ENCODE peak calls at places on chromosomes 7 and 10, in five cellular contexts. E, D, Y, A and T are unnamed samples.

GRCh38 chr10:128029280-128029618 is 97.0 kb downstream of the MKI67 start:
- DNase-seq in E (no peak), D (no peak), Y (no peak), A (no peak), T (no peak)

GRCh38 chr7:73557397-73558257 is at the start of gene BCL7B:
- DNase-seq in E (peak), D (peak), Y (peak), A (peak), T (peak)

GRCh38 chr7:36112969-36113368 is 40.1 kb upstream of the EEPD1 start:
- DNase-seq in E (no peak), D (no peak), Y (no peak), A (no peak), T (no peak)

GRCh38 chr7:133568544-133568943 is 315.7 kb downstream of the EXOC4 start:
- DNase-seq in E (no peak), D (no peak), Y (no peak), A (no peak), T (no peak)

GRCh38 chr7:64638822-64639221 is 27.1 kb upstream of the ZNF107 start:
- DNase-seq in E (no peak), D (no peak), Y (no peak), A (no peak), T (no peak)

GRCh38 chr10:110456523-110457091 is 41.1 kb upstream of the DUSP5 start:
- DNase-seq in E (no peak), D (no peak), Y (no peak), A (no peak), T (no peak)

GRCh38 chr7:94095359-94096009 is 91.3 kb upstream of the BET1 start:
- DNase-seq in E (peak), D (no peak), Y (no peak), A (no peak), T (no peak)

GRCh38 chr7:105198223-105198622 is 184.2 kb downstream of the KMT2E start:
- DNase-seq in E (no peak), D (no peak), Y (no peak), A (no peak), T (no peak)

GRCh38 chr10:9579110-9579705 is 1438.5 kb upstream of the CELF2 start:
- DNase-seq in E (no peak), D (no peak), Y (no peak), A (no peak), T (no peak)

GRCh38 chr10:17387861-17388503 is 66.4 kb downstream of the ST8SIA6 start:
- DNase-seq in E (peak), D (no peak), Y (no peak), A (no peak), T (no peak)

GRCh38 chr7:116180302-116180701 is 30.0 kb upstream of the TES start:
- DNase-seq in E (peak), D (no peak), Y (no peak), A (peak), T (peak)

GRCh38 chr10:91887075-91887899 is 22.0 kb downstream of the FGFBP3 start:
- DNase-seq in E (peak), D (peak), Y (peak), A (peak), T (peak)

GRCh38 chr10:31866118-31866670 is 62.4 kb downstream of the ARHGAP12 start:
- DNase-seq in E (no peak), D (no peak), Y (no peak), A (peak), T (no peak)

GRCh38 chr7:129780257-129781127 is 169.0 kb downstream of the NRF1 start:
- DNase-seq in E (peak), D (no peak), Y (no peak), A (peak), T (peak)

GRCh38 chr10:76647276-76647675 is 990.3 kb downstream of the KCNMA1 start:
- DNase-seq in E (no peak), D (no peak), Y (no peak), A (no peak), T (no peak)

GRCh38 chr7:157855016-157855415 is 518.2 kb downstream of the DNAJB6 start:
- DNase-seq in E (no peak), D (no peak), Y (no peak), A (no peak), T (no peak)

GRCh38 chr7:34044734-34045353 is 139.5 kb downstream of the BMPER start:
- DNase-seq in E (no peak), D (no peak), Y (no peak), A (no peak), T (no peak)